ENCODE peak calls at places on chromosomes 5 and 9, in five cellular contexts. V is fibroblast of villous mesenchyme, L is AG09309, Z is pancreas, G is heart right ventricle. B is an unnamed sample.

GRCh38 chr5:160991205-160991604 is 139.2 kb upstream of the ATP10B start:
- DNase-seq in Z (no peak), V (no peak), G (no peak), L (no peak), B (no peak)

GRCh38 chr5:143372187-143372829 is 31.2 kb downstream of the NR3C1 start:
- DNase-seq in V (peak; percentile 93), L (no peak), Z (no peak), G (no peak), B (no peak)

GRCh38 chr9:131868766-131869165 is 128.9 kb upstream of the RAPGEF1 start:
- DNase-seq in L (no peak), Z (no peak), V (no peak), G (no peak), B (peak; percentile 44)

GRCh38 chr9:124122321-124122720 is 110.8 kb downstream of the LHX2 start:
- DNase-seq in Z (no peak), L (no peak), G (no peak), V (no peak), B (no peak)

GRCh38 chr9:129026442-129027223 is 1.5 kb downstream of the SH3GLB2 start:
- DNase-seq in L (no peak), G (no peak), Z (peak; percentile 68), V (peak; percentile 46), B (no peak)

GRCh38 chr9:96033896-96034295 is 158.4 kb downstream of the ERCC6L2 start:
- DNase-seq in G (no peak), L (no peak), Z (no peak), V (no peak), B (no peak)

GRCh38 chr9:105415344-105415980 is 32.4 kb upstream of the FSD1L start:
- DNase-seq in G (no peak), Z (peak; percentile 41), L (no peak), V (peak; percentile 60), B (peak; percentile 37)

GRCh38 chr5:34452170-34452828 is 203.8 kb upstream of the RAI14 start:
- DNase-seq in Z (no peak), L (no peak), V (peak; percentile 32), G (no peak), B (no peak)

GRCh38 chr9:134947265-134947955 is 29.7 kb upstream of the FCN1 start:
- DNase-seq in L (no peak), Z (no peak), G (no peak), V (no peak), B (no peak)

GRCh38 chr9:83019246-83019645 is 43.7 kb downstream of the RASEF start:
- DNase-seq in Z (no peak), G (no peak), V (no peak), L (no peak), B (no peak)

GRCh38 chr5:136631176-136631575 is 265.8 kb upstream of the TRPC7 start:
- DNase-seq in V (peak; percentile 57), Z (no peak), G (no peak), L (no peak), B (no peak)

GRCh38 chr5:109953821-109954220 is 264.1 kb downstream of the MAN2A1 start:
- DNase-seq in L (no peak), V (no peak), G (no peak), Z (no peak), B (no peak)

GRCh38 chr5:174067499-174067898 is 22.0 kb downstream of the NSG2 start:
- DNase-seq in G (no peak), Z (no peak), V (no peak), L (no peak), B (no peak)

GRCh38 chr9:109817146-109817845 is 37.3 kb downstream of the PALM2AKAP2 start:
- DNase-seq in G (no peak), V (peak; percentile 17), Z (no peak), L (no peak), B (no peak)

GRCh38 chr9:114612272-114612923 is 1.3 kb downstream of the TMEM268 start:
- DNase-seq in V (no peak), L (no peak), Z (no peak), G (no peak), B (no peak)

GRCh38 chr9:83432104-83432627 is 106.0 kb downstream of the FRMD3 start:
- DNase-seq in G (peak; percentile 81), Z (peak; percentile 91), V (no peak), L (peak; percentile 25), B (peak; percentile 68)

DNA sequence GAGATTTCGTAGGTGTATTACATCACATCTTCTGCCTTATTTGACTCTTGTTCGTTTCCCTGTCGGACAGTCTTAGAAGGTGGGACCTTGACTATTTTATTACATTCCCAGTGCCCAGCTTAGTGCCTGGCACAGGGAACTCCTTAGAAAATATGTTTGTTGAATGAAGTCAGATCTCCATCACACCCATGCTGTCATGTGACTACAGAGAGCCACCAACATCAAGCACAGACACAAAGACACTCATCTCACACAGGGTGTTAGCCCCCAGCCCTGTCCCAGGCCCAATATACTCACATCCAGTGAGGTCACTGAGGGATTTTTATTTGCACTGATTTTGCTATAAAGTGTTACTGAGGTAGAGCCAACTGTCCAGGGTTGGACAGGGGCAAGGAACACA is 692 bp upstream of the SRA1 start:
- DNase-seq in L (no peak), G (no peak), Z (no peak), V (no peak), B (no peak)
- H3K4me3 ChIP-seq in L (no peak overlapping the region), G (no peak overlapping the region), Z (no peak overlapping the region), V (no peak overlapping the region), B (no peak overlapping the region)

GRCh38 chr9:32703635-32704034 is 68.2 kb upstream of the TAF1L start:
- DNase-seq in G (no peak), L (no peak), Z (no peak), V (no peak), B (no peak)
- TF ChIP-seq CTCF in G (no peak), L (peak; percentile 24), Z (no peak), V (peak; percentile 40), B (peak; percentile 56)

GRCh38 chr9:14198544-14199510 is 115.1 kb downstream of the NFIB start:
- DNase-seq in Z (peak; percentile 57), L (no peak), G (peak; percentile 63), V (no peak), B (peak; percentile 77)

GRCh38 chr9:14207352-14207995 is 106.5 kb downstream of the NFIB start:
- DNase-seq in L (no peak), G (no peak), Z (no peak), V (peak; percentile 26), B (no peak)

GRCh38 chr9:14205463-14205862 is 108.5 kb downstream of the NFIB start:
- DNase-seq in Z (no peak), V (peak; percentile 51), G (no peak), L (no peak), B (peak; percentile 78)

GRCh38 chr9:14198049-14198448 is 115.9 kb downstream of the NFIB start:
- DNase-seq in G (no peak), V (no peak), L (no peak), Z (no peak), B (no peak)

GRCh38 chr9:14203366-14204056 is 110.4 kb downstream of the NFIB start:
- DNase-seq in V (peak; percentile 11), G (peak; percentile 79), L (no peak), Z (peak; percentile 76), B (no peak)
- H3K4me3 ChIP-seq in V (no peak overlapping the region), G (peak overlapping the region; percentile 31), L (no peak overlapping the region), Z (no peak overlapping the region), B (no peak overlapping the region)

GRCh38 chr9:37667706-37668672 is 17.2 kb downstream of the FRMPD1 start:
- DNase-seq in G (no peak), V (no peak), L (no peak), Z (no peak), B (no peak)
- TF ChIP-seq CTCF in G (no peak), V (peak; percentile 32), L (peak; percentile 29), Z (no peak), B (peak; percentile 8)

DNA sequence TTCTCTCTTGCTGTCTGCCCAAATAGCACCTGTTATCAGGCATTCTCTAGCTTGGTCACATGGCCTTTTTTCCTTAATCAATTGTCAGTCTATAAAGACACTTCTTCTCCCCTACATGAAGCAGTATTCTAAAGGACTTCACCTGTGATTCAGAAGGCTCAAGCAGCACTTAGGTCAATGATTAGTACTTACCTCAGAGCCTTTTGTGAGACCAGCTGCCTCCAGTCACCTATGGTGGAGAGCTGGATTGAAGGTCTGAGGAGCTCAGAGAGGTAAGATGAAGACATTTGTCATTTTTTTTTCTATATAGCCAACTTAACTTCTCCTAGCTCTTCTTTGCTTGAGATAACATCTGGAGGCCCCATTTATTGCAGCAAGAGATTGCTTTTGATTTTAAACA is 278.3 kb upstream of the PCSK5 start:
- DNase-seq in Z (no peak), L (no peak), G (no peak), V (no peak), B (no peak)
- H3K4me3 ChIP-seq in Z (no peak overlapping the region), L (no peak overlapping the region), G (no peak overlapping the region), V (no peak overlapping the region), B (no peak overlapping the region)

GRCh38 chr9:6198251-6198650 is 17.4 kb upstream of the IL33 start:
- DNase-seq in G (no peak), Z (no peak), V (peak; percentile 24), L (no peak), B (no peak)
- TF ChIP-seq CTCF in G (no peak), Z (no peak), V (no peak), L (no peak), B (no peak)

GRCh38 chr5:93581738-93582414 is 857 bp upstream of the NR2F1-AS1 start:
- DNase-seq in V (peak; percentile 89), G (no peak), L (peak; percentile 69), Z (no peak), B (peak; percentile 62)
- H3K4me3 ChIP-seq in V (peak overlapping the region; percentile 92), G (no peak overlapping the region), L (peak overlapping the region; percentile 68), Z (no peak overlapping the region), B (peak overlapping the region; percentile 98)

GRCh38 chr5:148523139-148523538 is 131.2 kb downstream of the HTR4 start:
- DNase-seq in V (no peak), G (no peak), Z (no peak), L (no peak), B (no peak)
- TF ChIP-seq CTCF in V (no peak), G (no peak), Z (no peak), L (no peak), B (no peak)